ENCODE peak calls at places on chromosomes 5 and 9, in seven cellular contexts. U is right cardiac atrium, G is mesothelial cell of epicardium, O is stomach, Y is mucosa of gallbladder, F is A172, P is breast epithelium. K is an unnamed sample.
A peak's percentile ranks its signal among the peaks of the same experiment; 100 is the strongest.

GRCh38 chr9:21670374-21670773 is 132.1 kb upstream of the MTAP start:
- DNase-seq in G (no peak), F (no peak), Y (no peak), O (no peak), U (no peak), P (no peak), K (no peak)

GRCh38 chr5:83184534-83184933 is 107.2 kb downstream of the XRCC4 start:
- DNase-seq in O (no peak), F (no peak), U (no peak), G (no peak), P (no peak), Y (no peak), K (no peak)

GRCh38 chr9:33946779-33947535 is 101.7 kb downstream of the UBAP2 start:
- DNase-seq in P (no peak), F (peak; percentile 93), G (no peak), U (no peak), Y (no peak), O (no peak), K (no peak)

GRCh38 chr5:41863871-41864486 is 6.2 kb downstream of the OXCT1 start:
- DNase-seq in P (no peak), O (no peak), U (no peak), G (no peak), Y (no peak), F (no peak), K (no peak)

GRCh38 chr9:23824241-23825142 is 1.5 kb downstream of the ELAVL2 start:
- DNase-seq in G (no peak), Y (no peak), P (no peak), F (peak; percentile 45), O (no peak), U (no peak), K (no peak)

GRCh38 chr9:97698865-97699264 is 1.7 kb upstream of the XPA start:
- DNase-seq in P (no peak), F (no peak), U (peak; percentile 67), G (no peak), Y (no peak), O (no peak), K (no peak)

GRCh38 chr9:21031091-21031817 is at the start of gene HACD4:
- DNase-seq in U (peak; percentile 85), O (peak; percentile 63), P (no peak), F (no peak), Y (peak; percentile 37), G (peak; percentile 34), K (peak; percentile 8)

GRCh38 chr5:75275736-75276135 is 39.1 kb upstream of the ANKRD31 start:
- DNase-seq in F (no peak), Y (no peak), P (no peak), G (no peak), U (no peak), O (no peak), K (no peak)

GRCh38 chr5:91219141-91219802 is 163.8 kb downstream of the ARRDC3 start:
- DNase-seq in G (no peak), O (peak; percentile 48), U (no peak), F (no peak), Y (peak; percentile 80), P (no peak), K (peak; percentile 55)

GRCh38 chr5:85049020-85049419 is 664.3 kb upstream of the EDIL3 start:
- DNase-seq in O (no peak), G (no peak), F (peak; percentile 29), Y (no peak), U (no peak), P (no peak), K (peak; percentile 6)

K was measured in Calu3.